ENCODE peak calls at places on chromosomes 13 and 19, in seven cellular contexts. B, U, X, E, G, R and O are unnamed samples.

GRCh38 chr19:290539-291521 is at the start of gene PLPP2:
- DNase-seq in R (peak; percentile 62), X (peak; percentile 51), U (no peak), G (peak; percentile 61), E (no peak), B (peak; percentile 45), O (peak; percentile 55)

GRCh38 chr19:42985588-42985987 is 40.7 kb downstream of the PSG11 start:
- DNase-seq in B (no peak), E (no peak), U (no peak), G (no peak), X (no peak), R (no peak), O (no peak)

GRCh38 chr19:8307400-8307964 is 676 bp downstream of the CD320 start:
- DNase-seq in G (no peak), U (peak; percentile 5), E (no peak), R (no peak), B (no peak), X (peak; percentile 25), O (no peak)

GRCh38 chr19:16920816-16921529 is 32.2 kb downstream of the F2RL3 start:
- DNase-seq in U (no peak), G (peak; percentile 74), X (no peak), B (peak; percentile 36), E (no peak), R (no peak), O (peak; percentile 54)

GRCh38 chr19:57689750-57690149 is 8.0 kb downstream of the ZNF551 start:
- DNase-seq in B (no peak), X (no peak), R (no peak), G (no peak), U (no peak), E (no peak), O (no peak)

GRCh38 chr13:80083516-80084085 is 257.3 kb downstream of the SPRY2 start:
- DNase-seq in R (no peak), E (no peak), X (no peak), U (no peak), G (no peak), B (no peak), O (peak; percentile 10)

GRCh38 chr13:99800951-99801350 is 170.6 kb downstream of the ZIC5 start:
- DNase-seq in B (no peak), E (no peak), U (no peak), R (no peak), G (no peak), X (no peak), O (no peak)

GRCh38 chr13:35978607-35979316 is 152.4 kb downstream of the DCLK1 start:
- DNase-seq in U (peak; percentile 37), E (no peak), X (peak; percentile 32), B (no peak), R (no peak), G (peak; percentile 10), O (peak; percentile 64)

GRCh38 chr13:110055089-110055488 is 251.9 kb downstream of the COL4A1 start:
- DNase-seq in X (no peak), R (no peak), B (no peak), E (no peak), G (no peak), U (no peak), O (peak; percentile 54)

GRCh38 chr19:51079486-51080110 is 3.1 kb downstream of the KLK14 start:
- DNase-seq in B (no peak), G (peak; percentile 10), X (no peak), E (no peak), U (peak; percentile 40), R (no peak), O (no peak)

GRCh38 chr13:33052446-33052845 is 36.2 kb downstream of the KL start:
- DNase-seq in R (no peak), X (no peak), E (no peak), B (no peak), U (no peak), G (no peak), O (peak; percentile 76)